ENCODE peak calls at places on chromosomes 1 and 21, in six cellular contexts. P is OCI-LY7, T is foreskin fibroblast, C is pancreas, S is upper lobe of left lung, B is AG08395. H is an unnamed sample.

GRCh38 chr1:11659748-11660147 is 4.3 kb upstream of the FBXO6 start:
- DNase-seq in P (no peak), T (no peak), C (no peak), S (no peak), B (no peak), H (no peak)

GRCh38 chr1:207959141-207959825 is 48.4 kb upstream of the CD34 start:
- DNase-seq in P (no peak), T (peak), C (peak), S (no peak), B (peak), H (no peak)

GRCh38 chr1:36425791-36426190 is 24.5 kb downstream of the OSCP1 start:
- DNase-seq in P (no peak), T (no peak), C (no peak), S (no peak), B (no peak), H (no peak)

GRCh38 chr1:184031127-184032107 is 6.1 kb downstream of the COLGALT2 start:
- DNase-seq in P (no peak), T (no peak), C (no peak), S (no peak), B (no peak), H (no peak)

GRCh38 chr1:8374812-8375211 is 56.9 kb downstream of the SLC45A1 start:
- DNase-seq in P (peak), T (peak), C (no peak), S (no peak), B (no peak), H (no peak)

GRCh38 chr1:204871405-204872037 is 859 bp downstream of the NFASC start:
- DNase-seq in P (no peak), T (no peak), C (no peak), S (no peak), B (no peak), H (no peak)

GRCh38 chr1:16172232-16172830 is 16.5 kb upstream of the EPHA2 start:
- DNase-seq in P (no peak), T (no peak), C (no peak), S (no peak), B (no peak), H (no peak)

GRCh38 chr21:25115021-25115420 is 492.3 kb downstream of the MRPL39 start:
- DNase-seq in P (no peak), T (no peak), C (no peak), S (no peak), B (no peak), H (no peak)

GRCh38 chr1:231632119-231632518 is 5.5 kb downstream of the DISC1 start:
- DNase-seq in P (no peak), T (no peak), C (no peak), S (no peak), B (no peak), H (no peak)

GRCh38 chr1:26429741-26430140 is 2.4 kb upstream of the DHDDS start:
- DNase-seq in P (no peak), T (no peak), C (no peak), S (no peak), B (no peak), H (no peak)

GRCh38 chr1:97353094-97353493 is 567.7 kb downstream of the DPYD start:
- DNase-seq in P (no peak), T (no peak), C (no peak), S (no peak), B (no peak), H (no peak)

GRCh38 chr1:155081472-155082300 is 3.0 kb downstream of the EFNA3 start:
- DNase-seq in P (no peak), T (peak), C (no peak), S (no peak), B (no peak), H (no peak)

GRCh38 chr1:201711811-201712210 is 117.1 kb upstream of the IPO9 start:
- DNase-seq in P (no peak), T (peak), C (no peak), S (no peak), B (no peak), H (no peak)

GRCh38 chr1:40161888-40162397 is 756 bp downstream of the RLF start:
- DNase-seq in P (no peak), T (no peak), C (no peak), S (no peak), B (peak), H (no peak)

H was measured in GM04503.